ENCODE peak calls at places on chromosomes 13 and 19, in four cellular contexts. L, U, O and B are unnamed samples.

GRCh38 chr19:58513694-58514563 is 2.1 kb upstream of the SLC27A5 start:
- DNase-seq in L (peak; percentile 91), U (peak; percentile 95), O (peak; percentile 92), B (peak; percentile 92)

GRCh38 chr13:105050696-105051095 is 1484.8 kb downstream of the EFNB2 start:
- DNase-seq in L (no peak), U (no peak), O (no peak), B (no peak)

GRCh38 chr19:18446811-18447359 is 9.0 kb upstream of the ISYNA1 start:
- DNase-seq in L (no peak), U (no peak), O (no peak), B (no peak)

GRCh38 chr13:92592757-92593156 is 633.9 kb upstream of the GPC6 start:
- DNase-seq in L (no peak), U (no peak), O (no peak), B (no peak)

GRCh38 chr13:41060723-41061074 is 610 bp upstream of the WBP4 start:
- DNase-seq in L (peak; percentile 80), U (peak; percentile 89), O (peak; percentile 80), B (peak; percentile 83)

GRCh38 chr13:29435125-29435911 is 160.2 kb downstream of the SLC7A1 start:
- DNase-seq in L (no peak), U (no peak), O (no peak), B (no peak)

GRCh38 chr13:67619987-67620386 is 389.9 kb upstream of the PCDH9 start:
- DNase-seq in L (no peak), U (no peak), O (no peak), B (no peak)

GRCh38 chr13:81184556-81185265 is 843.8 kb upstream of the SPRY2 start:
- DNase-seq in L (no peak), U (no peak), O (no peak), B (no peak)

GRCh38 chr13:24995225-24995804 is 100.6 kb upstream of the PABPC3 start:
- DNase-seq in L (peak; percentile 19), U (peak; percentile 65), O (peak; percentile 61), B (peak; percentile 43)

GRCh38 chr19:34155686-34156085 is 16.6 kb upstream of the LSM14A start:
- DNase-seq in L (no peak), U (no peak), O (no peak), B (no peak)

GRCh38 chr19:52492991-52493470 is 34.4 kb upstream of the ZNF808 start:
- DNase-seq in L (no peak), U (no peak), O (no peak), B (no peak)

GRCh38 chr13:93298741-93299140 is 72.1 kb downstream of the GPC6 start:
- DNase-seq in L (no peak), U (no peak), O (no peak), B (no peak)

GRCh38 chr19:41205995-41206394 is 13.0 kb downstream of the CYP2S1 start:
- DNase-seq in L (no peak), U (no peak), O (peak; percentile 29), B (no peak)

GRCh38 chr13:99656843-99657506 is 155.7 kb downstream of the TM9SF2 start:
- DNase-seq in L (no peak), U (peak; percentile 49), O (no peak), B (peak; percentile 78)

GRCh38 chr13:99182439-99182838 is 18.2 kb upstream of the UBAC2 start:
- DNase-seq in L (no peak), U (no peak), O (no peak), B (no peak)

GRCh38 chr19:45499196-45500180 is 1.2 kb downstream of the PPM1N start:
- DNase-seq in L (no peak), U (peak; percentile 73), O (peak; percentile 41), B (peak; percentile 36)

GRCh38 chr19:294341-294818 is 3.2 kb upstream of the PLPP2 start:
- DNase-seq in L (no peak), U (no peak), O (no peak), B (no peak)

GRCh38 chr19:48455171-48455907 is at the start of gene KCNJ14:
- DNase-seq in L (no peak), U (no peak), O (no peak), B (no peak)

GRCh38 chr13:101942038-101942437 is 459.8 kb downstream of the FGF14 start:
- DNase-seq in L (no peak), U (no peak), O (no peak), B (no peak)

GRCh38 chr13:109779074-109779473 is 7.3 kb downstream of the IRS2 start:
- DNase-seq in L (no peak), U (peak; percentile 60), O (peak; percentile 44), B (peak; percentile 86)

GRCh38 chr19:13143135-13143534 is 7.0 kb downstream of the STX10 start:
- DNase-seq in L (no peak), U (no peak), O (no peak), B (no peak)

GRCh38 chr13:32225494-32225931 is 89.7 kb downstream of the ZAR1L start:
- DNase-seq in L (no peak), U (no peak), O (no peak), B (no peak)

GRCh38 chr13:29921542-29921941 is 71.1 kb upstream of the UBL3 start:
- DNase-seq in L (no peak), U (no peak), O (no peak), B (no peak)

GRCh38 chr13:23796546-23796945 is 92.7 kb downstream of the MIPEP start:
- DNase-seq in L (no peak), U (no peak), O (no peak), B (no peak)

GRCh38 chr19:15456871-15457700 is 7.3 kb downstream of the RASAL3 start:
- DNase-seq in L (no peak), U (no peak), O (no peak), B (no peak)

GRCh38 chr19:3098515-3099346 is 4.6 kb downstream of the GNA11 start:
- DNase-seq in L (no peak), U (no peak), O (peak; percentile 87), B (peak; percentile 29)